ENCODE peak calls at places on chromosomes 6 and 20, in four cellular contexts. K is transverse colon, W is HepG2, U is tibial nerve. Q is an unnamed sample.

GRCh38 chr6:113857565-113858066 is 471 bp downstream of the MARCKS start:
- DNase-seq in K (peak), U (no peak), W (no peak), Q (peak)

GRCh38 chr20:21074605-21075336 is 31.4 kb downstream of the LINC00237 start:
- DNase-seq in K (no peak), U (no peak), W (no peak), Q (no peak)

GRCh38 chr6:117711369-117711768 is 36.1 kb downstream of the NUS1 start:
- DNase-seq in U (no peak), K (no peak), W (peak), Q (no peak)

GRCh38 chr6:149200282-149200936 is 117.1 kb upstream of the TAB2 start:
- DNase-seq in W (no peak), U (no peak), K (no peak), Q (no peak)

GRCh38 chr6:7617954-7618764 is 28.2 kb downstream of the SNRNP48 start:
- DNase-seq in K (peak), W (no peak), U (no peak), Q (no peak)

GRCh38 chr6:113855500-113856010 is 1.6 kb upstream of the MARCKS start:
- DNase-seq in W (no peak), K (peak), U (no peak), Q (no peak)

GRCh38 chr20:45052698-45053440 is 48.1 kb downstream of the KCNS1 start:
- DNase-seq in W (no peak), K (no peak), U (no peak), Q (no peak)

GRCh38 chr6:163324928-163325784 is 89.4 kb upstream of the QKI start:
- DNase-seq in U (peak), K (no peak), W (peak), Q (no peak)

GRCh38 chr6:6769466-6769865 is 180.9 kb downstream of the LY86 start:
- DNase-seq in U (no peak), K (no peak), W (no peak), Q (no peak)

GRCh38 chr6:63783096-63783495 is 147.5 kb downstream of the PHF3 start:
- DNase-seq in K (no peak), W (no peak), U (no peak), Q (no peak)

GRCh38 chr6:84258268-84258667 is 30.8 kb upstream of the CEP162 start:
- DNase-seq in U (no peak), W (no peak), K (no peak), Q (no peak)

GRCh38 chr20:41619360-41620115 is 1.4 kb upstream of the CHD6 start:
- DNase-seq in W (no peak), U (no peak), K (no peak), Q (no peak)

GRCh38 chr6:39923394-39923793 is 10.9 kb downstream of the MOCS1 start:
- DNase-seq in U (no peak), W (no peak), K (peak), Q (no peak)

DNA sequence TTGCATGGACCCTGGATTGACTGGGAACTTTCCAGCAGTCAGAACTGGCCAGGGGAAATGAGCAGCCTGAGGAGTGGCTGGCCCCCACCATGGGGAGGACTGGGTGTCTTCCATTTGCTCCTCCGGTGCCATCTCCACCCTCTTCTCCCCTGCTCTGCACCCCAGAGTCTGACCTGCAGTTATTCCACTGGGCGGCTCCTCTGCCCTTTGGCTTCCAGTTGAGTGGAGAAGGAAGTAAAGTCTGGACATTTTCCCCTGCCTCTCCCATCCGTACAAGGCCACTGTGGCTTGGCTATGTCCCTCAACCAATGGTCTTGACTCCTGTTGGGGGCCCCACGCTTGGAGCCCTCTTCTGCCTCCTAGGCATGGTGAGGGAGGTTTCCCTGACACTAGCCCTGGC is 47.9 kb upstream of the NEDD9 start:
- DNase-seq in W (no peak), K (no peak), U (no peak), Q (no peak)
- TF ChIP-seq EP300 in W (no peak), K (no peak), U (no peak), Q (no peak)

DNA sequence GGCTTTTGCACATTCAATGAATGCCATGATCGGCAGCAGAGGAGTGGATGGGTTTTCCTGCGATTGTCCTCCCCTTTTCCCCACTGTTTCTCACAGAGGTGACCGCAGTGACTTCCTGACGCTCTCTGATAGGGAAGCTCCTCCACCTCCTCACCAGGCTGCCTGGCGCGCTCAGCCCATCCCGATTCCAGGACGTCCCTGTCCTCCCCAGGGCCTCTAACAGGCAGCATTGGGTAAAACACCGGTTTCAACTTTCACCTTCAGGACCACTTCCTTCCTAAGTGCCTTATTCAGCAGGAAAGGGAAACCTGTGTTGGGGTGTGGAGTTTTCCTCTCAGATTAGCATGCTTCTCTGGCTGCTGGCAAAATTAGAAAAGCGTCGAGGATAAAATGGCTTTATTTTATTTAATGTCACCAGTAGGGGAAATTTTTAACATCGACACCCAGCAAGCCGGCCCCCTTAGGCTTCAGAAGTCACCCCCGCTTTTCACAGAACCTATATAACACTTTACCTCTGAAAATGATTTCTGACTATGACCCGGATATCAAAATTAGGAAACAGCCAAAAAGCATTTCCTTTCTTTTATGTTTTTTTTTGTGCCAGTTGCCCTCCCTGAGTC is 570.4 kb upstream of the GJE1 start:
- DNase-seq in U (no peak), W (no peak), K (peak), Q (peak)
- H3K4me3 ChIP-seq in U (peak), W (no peak), K (no peak), Q (peak)

GRCh38 chr6:2503816-2504494 is 246.8 kb downstream of the MYLK4 start:
- DNase-seq in W (peak), U (no peak), K (no peak), Q (no peak)
- TF ChIP-seq EP300 in W (no peak), U (no peak), K (no peak), Q (no peak)

GRCh38 chr6:34561227-34561530 is 5.0 kb upstream of the SPDEF start:
- DNase-seq in K (no peak), U (no peak), W (no peak), Q (no peak)
- H3K4me3 ChIP-seq in K (no peak), U (no peak), W (no peak), Q (no peak)